ENCODE peak calls at places on chromosomes 11 and 22, in four cellular contexts. One of them, this sample, is unnamed. For H3K36me3, the result is how much of the 10 kb centered on the place peaks cover.

GRCh38 chr22:36453855-36454378 is 27.5 kb downstream of the TXN2 start:
- DNase-seq in transverse colon: no peak
- DNase-seq in GM23338: no peak
- DNase-seq in sigmoid colon: no peak
- DNase-seq in this sample: no peak

GRCh38 chr11:100964400-100964799 is 165.2 kb downstream of the PGR start:
- DNase-seq in transverse colon: no peak
- DNase-seq in GM23338: no peak
- DNase-seq in sigmoid colon: no peak
- DNase-seq in this sample: no peak

GRCh38 chr11:69510471-69511357 is 29.3 kb downstream of the LINC01488 start:
- DNase-seq in transverse colon: no peak
- DNase-seq in GM23338: no peak
- DNase-seq in sigmoid colon: peak
- DNase-seq in this sample: no peak

GRCh38 chr22:31238057-31238456 is 26.0 kb downstream of the LIMK2 start:
- DNase-seq in transverse colon: no peak
- DNase-seq in GM23338: no peak
- DNase-seq in sigmoid colon: no peak
- DNase-seq in this sample: no peak

GRCh38 chr11:71542856-71543743 is 5.1 kb upstream of the KRTAP5-9 start:
- DNase-seq in transverse colon: no peak
- DNase-seq in GM23338: no peak
- DNase-seq in sigmoid colon: no peak
- DNase-seq in this sample: no peak

GRCh38 chr22:32583074-32583677 is 108.6 kb downstream of the FBXO7 start:
- DNase-seq in transverse colon: no peak
- DNase-seq in GM23338: no peak
- DNase-seq in sigmoid colon: peak
- DNase-seq in this sample: no peak

GRCh38 chr11:72975778-72976520 is 161.7 kb downstream of the ATG16L2 start:
- DNase-seq in transverse colon: no peak
- DNase-seq in GM23338: no peak
- DNase-seq in sigmoid colon: no peak
- DNase-seq in this sample: no peak

GRCh38 chr11:130124096-130124495 is 35.5 kb upstream of the ST14 start:
- DNase-seq in transverse colon: peak
- DNase-seq in GM23338: no peak
- DNase-seq in sigmoid colon: peak
- DNase-seq in this sample: no peak

GRCh38 chr11:117933475-117933874 is 4.3 kb upstream of the TMPRSS13 start:
- DNase-seq in transverse colon: no peak
- DNase-seq in GM23338: no peak
- DNase-seq in sigmoid colon: no peak
- DNase-seq in this sample: no peak

GRCh38 chr11:112085822-112086421 is 634 bp downstream of the TIMM8B start:
- DNase-seq in transverse colon: peak
- DNase-seq in GM23338: peak
- DNase-seq in sigmoid colon: no peak
- DNase-seq in this sample: no peak

GRCh38 chr11:8641332-8641731 is 41.1 kb downstream of the TRIM66 start:
- DNase-seq in transverse colon: no peak
- DNase-seq in GM23338: peak
- DNase-seq in sigmoid colon: no peak
- DNase-seq in this sample: no peak

GRCh38 chr11:116193321-116194114 is 579.3 kb downstream of the BUD13 start:
- DNase-seq in transverse colon: peak
- DNase-seq in GM23338: peak
- DNase-seq in sigmoid colon: peak
- DNase-seq in this sample: no peak

GRCh38 chr11:33912405-33913361 is 20.8 kb upstream of the LMO2 start:
- DNase-seq in transverse colon: no peak
- DNase-seq in GM23338: no peak
- DNase-seq in sigmoid colon: no peak
- DNase-seq in this sample: no peak

DNA sequence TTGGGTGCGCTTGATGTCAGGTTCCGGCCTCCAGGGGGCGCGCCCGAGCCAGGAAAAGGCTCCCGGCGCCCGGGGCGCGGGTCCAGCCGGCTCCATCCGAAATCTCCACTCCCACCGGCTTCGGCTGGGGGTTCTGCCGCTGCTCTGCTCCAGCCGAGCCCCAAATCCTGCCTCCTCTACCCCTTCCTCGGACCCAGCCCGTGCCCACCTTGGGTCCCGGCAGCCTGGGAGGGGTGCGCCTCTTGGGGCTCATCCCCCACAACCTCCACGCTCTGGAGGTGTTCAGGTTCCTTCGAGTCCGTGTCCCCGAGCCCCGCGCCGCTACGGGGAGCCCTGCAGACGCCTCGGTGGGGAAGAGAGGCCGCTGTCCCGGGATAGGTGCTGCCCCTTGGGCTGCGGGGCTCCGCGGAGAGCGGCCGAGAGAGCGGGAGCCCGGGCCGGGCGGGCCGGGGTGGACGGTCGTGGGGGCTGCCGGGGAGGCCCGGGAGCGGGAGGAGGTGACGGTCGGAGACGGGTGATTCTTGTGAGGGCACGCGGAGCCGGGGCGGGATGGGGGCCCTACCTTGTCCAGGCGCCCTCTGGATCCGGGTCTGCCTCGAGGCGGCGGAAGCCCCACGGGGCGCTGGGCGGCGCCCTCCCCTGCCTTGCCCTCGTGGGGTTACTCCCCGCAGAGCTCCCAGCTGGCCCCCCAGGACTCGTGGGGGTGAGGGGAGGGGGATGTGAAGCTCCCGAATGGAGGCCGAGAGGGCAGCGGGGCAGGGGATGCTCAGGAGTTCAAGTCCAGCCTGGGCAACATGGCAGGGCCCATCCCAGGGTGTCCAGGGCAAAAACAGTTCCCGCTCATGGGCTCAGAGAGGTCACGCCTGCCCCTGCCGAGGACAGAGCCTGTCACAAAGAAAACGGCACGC is 13.2 kb upstream of the CYB5R3 start:
- DNase-seq in transverse colon: peak
- DNase-seq in GM23338: peak
- DNase-seq in sigmoid colon: peak
- DNase-seq in this sample: no peak
- TF ChIP-seq POLR2AphosphoS5 in transverse colon: no peak
- TF ChIP-seq POLR2AphosphoS5 in GM23338: peak
- TF ChIP-seq POLR2AphosphoS5 in sigmoid colon: no peak
- TF ChIP-seq POLR2AphosphoS5 in this sample: peak

GRCh38 chr11:63494936-63495335 is 4.0 kb upstream of the PLAAT5 start:
- DNase-seq in transverse colon: no peak
- DNase-seq in GM23338: no peak
- DNase-seq in sigmoid colon: no peak
- DNase-seq in this sample: no peak
- H3K36me3 ChIP-seq in transverse colon: under half
- H3K36me3 ChIP-seq in GM23338: under half
- H3K36me3 ChIP-seq in sigmoid colon: under half
- H3K36me3 ChIP-seq in this sample: under half

GRCh38 chr11:88330826-88331428 is 6.6 kb downstream of the CTSC start:
- DNase-seq in transverse colon: no peak
- DNase-seq in GM23338: peak
- DNase-seq in sigmoid colon: no peak
- DNase-seq in this sample: no peak
- TF ChIP-seq POLR2AphosphoS5 in transverse colon: no peak
- TF ChIP-seq POLR2AphosphoS5 in GM23338: no peak
- TF ChIP-seq POLR2AphosphoS5 in sigmoid colon: no peak
- TF ChIP-seq POLR2AphosphoS5 in this sample: no peak

GRCh38 chr11:6482431-6482830 is 1.1 kb downstream of the TIMM10B start:
- DNase-seq in transverse colon: no peak
- DNase-seq in GM23338: no peak
- DNase-seq in sigmoid colon: no peak
- DNase-seq in this sample: no peak
- H3K36me3 ChIP-seq in transverse colon: under half
- H3K36me3 ChIP-seq in GM23338: under half
- H3K36me3 ChIP-seq in sigmoid colon: under half
- H3K36me3 ChIP-seq in this sample: half or more

GRCh38 chr11:47534707-47535251 is 18.2 kb downstream of the CELF1 start:
- DNase-seq in transverse colon: no peak
- DNase-seq in GM23338: no peak
- DNase-seq in sigmoid colon: no peak
- DNase-seq in this sample: no peak

GRCh38 chr11:47536925-47537324 is 16.0 kb downstream of the CELF1 start:
- DNase-seq in transverse colon: no peak
- DNase-seq in GM23338: no peak
- DNase-seq in sigmoid colon: no peak
- DNase-seq in this sample: no peak

GRCh38 chr11:47538741-47539575 is 14.0 kb downstream of the CELF1 start:
- DNase-seq in transverse colon: no peak
- DNase-seq in GM23338: no peak
- DNase-seq in sigmoid colon: no peak
- DNase-seq in this sample: no peak

GRCh38 chr11:47532597-47533213 is 20.2 kb downstream of the CELF1 start:
- DNase-seq in transverse colon: no peak
- DNase-seq in GM23338: no peak
- DNase-seq in sigmoid colon: no peak
- DNase-seq in this sample: no peak

GRCh38 chr11:47533690-47534135 is 19.2 kb downstream of the CELF1 start:
- DNase-seq in transverse colon: no peak
- DNase-seq in GM23338: no peak
- DNase-seq in sigmoid colon: no peak
- DNase-seq in this sample: no peak
- TF ChIP-seq POLR2AphosphoS5 in transverse colon: no peak
- TF ChIP-seq POLR2AphosphoS5 in GM23338: no peak
- TF ChIP-seq POLR2AphosphoS5 in sigmoid colon: no peak
- TF ChIP-seq POLR2AphosphoS5 in this sample: no peak

GRCh38 chr11:11993814-11994213 is 14.6 kb downstream of the DKK3 start:
- DNase-seq in transverse colon: no peak
- DNase-seq in GM23338: no peak
- DNase-seq in sigmoid colon: peak
- DNase-seq in this sample: no peak
- H3K36me3 ChIP-seq in transverse colon: under half
- H3K36me3 ChIP-seq in GM23338: under half
- H3K36me3 ChIP-seq in sigmoid colon: under half
- H3K36me3 ChIP-seq in this sample: under half

DNA sequence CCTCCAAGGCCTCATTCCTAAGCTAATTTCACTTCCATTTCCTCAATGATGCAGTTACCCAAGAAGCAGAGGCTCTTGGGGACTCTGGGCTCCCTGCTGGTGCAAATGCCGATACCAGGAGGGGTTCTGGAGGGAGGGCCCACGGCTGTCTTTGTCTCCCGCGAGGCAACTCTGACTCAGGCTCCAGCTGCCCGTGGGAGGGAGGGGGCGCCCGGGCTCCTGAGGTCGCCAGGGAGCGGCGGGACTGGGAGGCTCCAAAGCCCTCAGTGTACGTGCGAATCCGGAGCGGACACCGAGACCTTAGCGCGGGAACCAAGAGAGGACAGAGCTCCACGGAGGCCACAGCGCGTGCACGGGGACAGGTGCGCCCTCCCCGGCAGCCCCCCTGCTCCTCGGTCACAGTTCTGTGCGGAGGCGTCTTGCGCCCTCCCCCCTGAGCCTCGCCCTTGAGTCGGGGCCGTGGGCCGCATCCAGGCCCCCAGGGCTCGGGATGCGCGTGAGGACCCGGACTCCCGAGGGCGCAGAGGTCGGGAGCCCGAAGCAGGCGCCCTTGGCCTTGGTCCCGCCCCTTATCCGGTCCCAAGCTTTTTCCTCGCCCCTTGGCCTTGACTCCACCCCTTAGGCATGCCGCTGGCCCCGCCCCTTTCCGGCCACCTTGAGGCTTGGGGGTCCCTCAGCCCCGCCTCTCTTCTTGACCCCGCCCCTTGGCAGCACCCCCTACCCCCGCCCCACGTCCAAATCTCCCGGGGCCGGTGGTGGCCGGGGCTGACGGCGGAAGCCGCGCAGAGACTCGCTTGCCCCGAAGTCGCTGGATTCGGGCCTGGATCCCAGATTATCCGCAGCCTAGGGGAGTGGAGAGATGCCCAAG is 4.7 kb upstream of the SHISA8 start:
- DNase-seq in transverse colon: peak
- DNase-seq in GM23338: peak
- DNase-seq in sigmoid colon: no peak
- DNase-seq in this sample: no peak
- TF ChIP-seq POLR2AphosphoS5 in transverse colon: no peak
- TF ChIP-seq POLR2AphosphoS5 in GM23338: peak
- TF ChIP-seq POLR2AphosphoS5 in sigmoid colon: no peak
- TF ChIP-seq POLR2AphosphoS5 in this sample: no peak

DNA sequence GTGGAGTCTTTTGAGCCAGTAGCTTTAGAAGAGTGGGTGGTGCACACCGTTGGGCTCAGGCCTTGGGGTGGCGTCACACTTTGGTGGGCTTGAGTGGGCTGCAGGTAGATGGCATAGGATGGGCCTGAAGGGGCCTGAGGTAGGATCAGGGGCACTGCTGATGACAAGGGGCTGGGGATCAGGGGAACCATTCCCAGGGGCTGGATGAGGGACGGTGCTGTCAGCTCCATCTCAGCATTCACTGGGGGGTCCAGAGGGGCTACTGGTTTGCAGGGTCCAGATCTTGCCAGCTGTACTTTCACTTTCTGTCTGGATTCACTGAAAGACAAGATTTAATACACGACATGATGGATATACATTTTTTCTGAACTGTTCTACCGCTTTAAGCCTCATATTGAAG is 11.1 kb downstream of the E2F8 start:
- DNase-seq in transverse colon: no peak
- DNase-seq in GM23338: no peak
- DNase-seq in sigmoid colon: no peak
- DNase-seq in this sample: peak
- H3K36me3 ChIP-seq in transverse colon: under half
- H3K36me3 ChIP-seq in GM23338: under half
- H3K36me3 ChIP-seq in sigmoid colon: under half
- H3K36me3 ChIP-seq in this sample: under half